ENCODE peak calls at places on chromosome 1, in nine cellular contexts. S, W, A, V, Y, I, U, C and J are unnamed samples. For H3K27me3, the result is how much of the 10 kb centered on the place peaks cover.

GRCh38 chr1:56575865-56576264 is 3.5 kb downstream of the PLPP3 start:
- DNase-seq in S (no peak), W (no peak), A (peak), V (no peak), Y (no peak), I (no peak), U (no peak), C (no peak), J (no peak)

GRCh38 chr1:45979074-45979777 is 153.2 kb downstream of the PIK3R3 start:
- DNase-seq in S (no peak), W (no peak), A (peak), V (no peak), Y (no peak), I (no peak), U (no peak), C (no peak), J (no peak)

GRCh38 chr1:219173758-219174671 is at the start of gene LYPLAL1:
- DNase-seq in S (peak), W (peak), A (peak), V (peak), Y (peak), I (peak), U (peak), C (peak), J (peak)

GRCh38 chr1:217747156-217747769 is 116.1 kb downstream of the SPATA17 start:
- DNase-seq in S (no peak), W (no peak), A (peak), V (peak), Y (no peak), I (no peak), U (peak), C (no peak), J (no peak)

GRCh38 chr1:161706483-161707347 is at the start of gene FCRLA:
- DNase-seq in S (no peak), W (no peak), A (peak), V (peak), Y (no peak), I (no peak), U (no peak), C (no peak), J (no peak)

GRCh38 chr1:221602866-221603265 is 139.0 kb downstream of the DUSP10 start:
- DNase-seq in S (no peak), W (no peak), A (peak), V (no peak), Y (no peak), I (no peak), U (no peak), C (no peak), J (no peak)

GRCh38 chr1:159171254-159171687 is at the start of gene CADM3:
- DNase-seq in S (no peak), W (peak), A (no peak), V (no peak), Y (no peak), I (peak), U (peak), C (peak), J (no peak)

GRCh38 chr1:116999596-116999995 is 2.0 kb upstream of the CD101 start:
- DNase-seq in S (no peak), W (no peak), A (no peak), V (no peak), Y (no peak), I (no peak), U (no peak), C (no peak), J (no peak)

GRCh38 chr1:183361081-183361480 is 57.1 kb downstream of the NMNAT2 start:
- DNase-seq in S (no peak), W (no peak), A (no peak), V (no peak), Y (no peak), I (no peak), U (no peak), C (no peak), J (no peak)

GRCh38 chr1:162210171-162210570 is 140.7 kb downstream of the NOS1AP start:
- DNase-seq in S (no peak), W (no peak), A (no peak), V (no peak), Y (no peak), I (no peak), U (no peak), C (no peak), J (no peak)

DNA sequence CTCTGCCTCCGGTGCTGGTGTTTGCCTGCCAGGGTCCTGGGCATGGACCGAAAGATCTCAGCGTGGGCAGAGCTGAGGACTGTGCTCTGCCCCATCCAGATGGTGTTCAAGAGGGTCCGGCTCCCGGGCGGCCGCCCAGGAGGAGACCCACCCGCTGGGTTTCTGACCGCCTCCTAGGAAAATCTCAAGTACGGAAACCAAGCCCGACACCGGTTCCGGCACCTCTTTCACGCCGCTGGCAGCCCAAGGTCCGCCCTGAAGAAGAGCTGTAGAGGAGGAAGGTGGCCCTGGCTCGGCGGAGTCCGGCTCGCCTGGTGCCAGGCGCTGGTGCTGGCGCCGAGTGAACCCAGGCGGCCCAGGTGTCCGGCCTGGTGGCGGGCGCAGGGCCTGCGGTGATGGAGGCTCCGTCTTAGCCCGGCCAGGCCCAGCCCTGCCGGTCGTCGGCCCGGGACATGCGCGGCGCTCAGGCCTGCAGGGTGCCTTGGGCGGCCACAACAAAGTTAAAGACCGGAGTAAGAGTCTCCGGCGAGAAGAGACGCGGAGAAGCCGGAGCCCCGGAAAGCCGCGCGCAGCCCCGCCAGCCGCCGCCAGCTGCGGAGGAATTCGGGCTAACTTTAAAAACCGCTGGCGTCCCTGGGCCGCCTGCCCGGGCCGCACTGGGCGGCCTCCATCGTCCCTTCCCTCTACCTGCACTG is 1.5 kb downstream of the GRIK3 start:
- DNase-seq in S (no peak), W (no peak), A (no peak), V (no peak), Y (no peak), I (no peak), U (peak), C (peak), J (no peak)
- H3K27me3 ChIP-seq in S (under half), W (half or more), A (under half), V (half or more), Y (under half), I (half or more), U (half or more), C (under half), J (under half)

GRCh38 chr1:227316456-227316855 is 1.8 kb downstream of the CDC42BPA start:
- DNase-seq in S (no peak), W (no peak), A (no peak), V (no peak), Y (no peak), I (no peak), U (no peak), C (no peak), J (no peak)
- H3K27me3 ChIP-seq in S (under half), W (under half), A (under half), V (under half), Y (under half), I (under half), U (under half), C (under half), J (under half)

GRCh38 chr1:156922986-156923564 is 2.6 kb downstream of the LRRC71 start:
- DNase-seq in S (no peak), W (no peak), A (no peak), V (no peak), Y (no peak), I (no peak), U (no peak), C (no peak), J (no peak)
- H3K27me3 ChIP-seq in S (under half), W (half or more), A (under half), V (half or more), Y (half or more), I (half or more), U (half or more), C (under half), J (under half)

GRCh38 chr1:90512441-90512840 is 204.7 kb downstream of the BARHL2 start:
- DNase-seq in S (no peak), W (no peak), A (no peak), V (no peak), Y (no peak), I (no peak), U (no peak), C (no peak), J (no peak)
- H3K27me3 ChIP-seq in S (under half), W (under half), A (under half), V (under half), Y (under half), I (under half), U (under half), C (under half), J (under half)

GRCh38 chr1:47436979-47437517 is 796 bp upstream of the FOXD2 start:
- DNase-seq in S (no peak), W (no peak), A (no peak), V (no peak), Y (no peak), I (no peak), U (peak), C (no peak), J (no peak)
- H3K27me3 ChIP-seq in S (under half), W (half or more), A (under half), V (under half), Y (under half), I (half or more), U (half or more), C (under half), J (under half)

GRCh38 chr1:101283443-101283842 is 46.6 kb downstream of the S1PR1 start:
- DNase-seq in S (no peak), W (no peak), A (no peak), V (no peak), Y (no peak), I (no peak), U (peak), C (no peak), J (no peak)
- H3K27me3 ChIP-seq in S (under half), W (under half), A (under half), V (under half), Y (under half), I (under half), U (under half), C (under half), J (under half)

GRCh38 chr1:999797-1000356 is at the start of gene HES4:
- DNase-seq in S (peak), W (peak), A (peak), V (no peak), Y (peak), I (peak), U (peak), C (peak), J (peak)
- H3K27me3 ChIP-seq in S (under half), W (under half), A (under half), V (half or more), Y (half or more), I (under half), U (half or more), C (under half), J (under half)

GRCh38 chr1:18109756-18110597 is 2.4 kb downstream of the IGSF21 start:
- DNase-seq in S (no peak), W (peak), A (peak), V (no peak), Y (no peak), I (peak), U (peak), C (peak), J (no peak)
- H3K27me3 ChIP-seq in S (under half), W (half or more), A (under half), V (half or more), Y (under half), I (half or more), U (half or more), C (under half), J (under half)

GRCh38 chr1:39737546-39738169 is 1.0 kb upstream of the PPIE start:
- DNase-seq in S (no peak), W (no peak), A (peak), V (no peak), Y (no peak), I (no peak), U (no peak), C (no peak), J (no peak)
- H3K27me3 ChIP-seq in S (under half), W (under half), A (under half), V (under half), Y (under half), I (under half), U (half or more), C (under half), J (under half)

DNA sequence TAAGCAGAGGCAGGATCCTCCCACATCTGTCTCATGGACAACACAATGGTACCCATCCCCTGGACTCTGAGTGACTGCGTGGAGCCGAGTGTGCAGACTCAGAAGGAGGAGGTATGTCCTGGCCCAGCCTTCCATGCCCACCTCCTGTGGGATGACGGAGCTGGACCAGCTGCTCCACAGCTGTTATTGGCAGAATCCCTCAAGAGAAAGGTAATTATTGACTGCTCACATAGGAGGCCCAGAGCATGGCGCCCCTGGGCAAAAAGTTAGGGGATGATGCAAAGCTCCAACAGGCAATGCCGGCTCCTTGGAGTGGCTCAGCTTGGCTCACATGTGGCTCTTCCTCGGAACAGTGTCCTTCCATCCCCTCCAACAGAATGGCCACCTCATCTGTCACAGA is 12.2 kb upstream of the ACTRT2 start:
- DNase-seq in S (no peak), W (no peak), A (no peak), V (no peak), Y (no peak), I (no peak), U (no peak), C (no peak), J (no peak)
- H3K27me3 ChIP-seq in S (under half), W (half or more), A (under half), V (half or more), Y (under half), I (half or more), U (under half), C (under half), J (under half)